ENCODE peak calls at places on chromosomes 1 and 21, in ten cellular contexts. One of them, this sample, is unnamed.

GRCh38 chr1:159177273-159177907 is 6.0 kb downstream of the CADM3 start:
- DNase-seq in fibroblast of lung: peak
- DNase-seq in brain microvascular endothelial cell: peak
- DNase-seq in mesothelial cell of epicardium: peak
- DNase-seq in GM23338: peak
- DNase-seq in CD8-positive, alpha-beta T cell: peak
- DNase-seq in A549: peak
- DNase-seq in body of pancreas: peak
- DNase-seq in cardiac fibroblast: peak
- DNase-seq in SK-N-SH: no peak
- DNase-seq in this sample: peak

GRCh38 chr1:59272507-59272906 is 24.4 kb upstream of the FGGY start:
- DNase-seq in fibroblast of lung: peak
- DNase-seq in brain microvascular endothelial cell: peak
- DNase-seq in mesothelial cell of epicardium: no peak
- DNase-seq in GM23338: no peak
- DNase-seq in CD8-positive, alpha-beta T cell: no peak
- DNase-seq in A549: no peak
- DNase-seq in body of pancreas: no peak
- DNase-seq in cardiac fibroblast: peak
- DNase-seq in SK-N-SH: no peak
- DNase-seq in this sample: no peak

GRCh38 chr1:101198842-101199636 is 37.8 kb upstream of the S1PR1 start:
- DNase-seq in fibroblast of lung: no peak
- DNase-seq in brain microvascular endothelial cell: no peak
- DNase-seq in mesothelial cell of epicardium: no peak
- DNase-seq in GM23338: no peak
- DNase-seq in CD8-positive, alpha-beta T cell: no peak
- DNase-seq in A549: no peak
- DNase-seq in body of pancreas: no peak
- DNase-seq in cardiac fibroblast: no peak
- DNase-seq in SK-N-SH: no peak
- DNase-seq in this sample: no peak

GRCh38 chr1:151639466-151639865 is 27.6 kb downstream of the SNX27 start:
- DNase-seq in fibroblast of lung: peak
- DNase-seq in brain microvascular endothelial cell: peak
- DNase-seq in mesothelial cell of epicardium: no peak
- DNase-seq in GM23338: no peak
- DNase-seq in CD8-positive, alpha-beta T cell: no peak
- DNase-seq in A549: peak
- DNase-seq in body of pancreas: no peak
- DNase-seq in cardiac fibroblast: peak
- DNase-seq in SK-N-SH: no peak
- DNase-seq in this sample: peak

GRCh38 chr1:217674330-217674729 is 43.2 kb downstream of the SPATA17 start:
- DNase-seq in fibroblast of lung: no peak
- DNase-seq in brain microvascular endothelial cell: no peak
- DNase-seq in mesothelial cell of epicardium: no peak
- DNase-seq in GM23338: peak
- DNase-seq in CD8-positive, alpha-beta T cell: no peak
- DNase-seq in A549: no peak
- DNase-seq in body of pancreas: no peak
- DNase-seq in cardiac fibroblast: no peak
- DNase-seq in SK-N-SH: no peak
- DNase-seq in this sample: no peak

GRCh38 chr1:240831191-240831631 is 219.3 kb upstream of the GREM2 start:
- DNase-seq in fibroblast of lung: peak
- DNase-seq in brain microvascular endothelial cell: peak
- DNase-seq in mesothelial cell of epicardium: no peak
- DNase-seq in GM23338: no peak
- DNase-seq in CD8-positive, alpha-beta T cell: no peak
- DNase-seq in A549: no peak
- DNase-seq in body of pancreas: no peak
- DNase-seq in cardiac fibroblast: peak
- DNase-seq in SK-N-SH: no peak
- DNase-seq in this sample: no peak

GRCh38 chr1:240927815-240928214 is 315.9 kb upstream of the GREM2 start:
- DNase-seq in fibroblast of lung: no peak
- DNase-seq in brain microvascular endothelial cell: no peak
- DNase-seq in mesothelial cell of epicardium: no peak
- DNase-seq in GM23338: no peak
- DNase-seq in CD8-positive, alpha-beta T cell: no peak
- DNase-seq in A549: peak
- DNase-seq in body of pancreas: no peak
- DNase-seq in cardiac fibroblast: no peak
- DNase-seq in SK-N-SH: no peak
- DNase-seq in this sample: peak

GRCh38 chr1:157993179-157994080 is at the start of gene KIRREL1:
- DNase-seq in fibroblast of lung: peak
- DNase-seq in brain microvascular endothelial cell: peak
- DNase-seq in mesothelial cell of epicardium: no peak
- DNase-seq in GM23338: peak
- DNase-seq in CD8-positive, alpha-beta T cell: no peak
- DNase-seq in A549: peak
- DNase-seq in body of pancreas: peak
- DNase-seq in cardiac fibroblast: peak
- DNase-seq in SK-N-SH: peak
- DNase-seq in this sample: peak

GRCh38 chr1:63772876-63773275 is 941 bp upstream of the ROR1 start:
- DNase-seq in fibroblast of lung: no peak
- DNase-seq in brain microvascular endothelial cell: no peak
- DNase-seq in mesothelial cell of epicardium: no peak
- DNase-seq in GM23338: peak
- DNase-seq in CD8-positive, alpha-beta T cell: no peak
- DNase-seq in A549: no peak
- DNase-seq in body of pancreas: no peak
- DNase-seq in cardiac fibroblast: no peak
- DNase-seq in SK-N-SH: no peak
- DNase-seq in this sample: no peak

GRCh38 chr1:26109229-26110164 is 2.1 kb upstream of the PDIK1L start:
- DNase-seq in fibroblast of lung: no peak
- DNase-seq in brain microvascular endothelial cell: no peak
- DNase-seq in mesothelial cell of epicardium: no peak
- DNase-seq in GM23338: no peak
- DNase-seq in CD8-positive, alpha-beta T cell: no peak
- DNase-seq in A549: no peak
- DNase-seq in body of pancreas: no peak
- DNase-seq in cardiac fibroblast: no peak
- DNase-seq in SK-N-SH: no peak
- DNase-seq in this sample: no peak

GRCh38 chr1:59375321-59376220 is 78.7 kb downstream of the FGGY start:
- DNase-seq in fibroblast of lung: peak
- DNase-seq in brain microvascular endothelial cell: peak
- DNase-seq in mesothelial cell of epicardium: no peak
- DNase-seq in GM23338: no peak
- DNase-seq in CD8-positive, alpha-beta T cell: no peak
- DNase-seq in A549: peak
- DNase-seq in body of pancreas: no peak
- DNase-seq in cardiac fibroblast: peak
- DNase-seq in SK-N-SH: no peak
- DNase-seq in this sample: no peak

GRCh38 chr1:24903955-24904730 is 25.9 kb downstream of the RUNX3 start:
- DNase-seq in fibroblast of lung: no peak
- DNase-seq in brain microvascular endothelial cell: no peak
- DNase-seq in mesothelial cell of epicardium: peak
- DNase-seq in GM23338: no peak
- DNase-seq in CD8-positive, alpha-beta T cell: peak
- DNase-seq in A549: no peak
- DNase-seq in body of pancreas: no peak
- DNase-seq in cardiac fibroblast: no peak
- DNase-seq in SK-N-SH: no peak
- DNase-seq in this sample: no peak

GRCh38 chr1:68308034-68308433 is 75.7 kb upstream of the WLS start:
- DNase-seq in fibroblast of lung: no peak
- DNase-seq in brain microvascular endothelial cell: no peak
- DNase-seq in mesothelial cell of epicardium: no peak
- DNase-seq in GM23338: no peak
- DNase-seq in CD8-positive, alpha-beta T cell: no peak
- DNase-seq in A549: no peak
- DNase-seq in body of pancreas: peak
- DNase-seq in cardiac fibroblast: no peak
- DNase-seq in SK-N-SH: no peak
- DNase-seq in this sample: no peak

GRCh38 chr1:242651817-242652216 is 127.3 kb upstream of the PLD5 start:
- DNase-seq in fibroblast of lung: no peak
- DNase-seq in brain microvascular endothelial cell: no peak
- DNase-seq in mesothelial cell of epicardium: no peak
- DNase-seq in GM23338: peak
- DNase-seq in CD8-positive, alpha-beta T cell: no peak
- DNase-seq in A549: peak
- DNase-seq in body of pancreas: no peak
- DNase-seq in cardiac fibroblast: no peak
- DNase-seq in SK-N-SH: no peak
- DNase-seq in this sample: peak

GRCh38 chr21:37904879-37905278 is 11.4 kb downstream of the KCNJ6 start:
- DNase-seq in fibroblast of lung: no peak
- DNase-seq in brain microvascular endothelial cell: no peak
- DNase-seq in mesothelial cell of epicardium: no peak
- DNase-seq in GM23338: no peak
- DNase-seq in CD8-positive, alpha-beta T cell: no peak
- DNase-seq in A549: no peak
- DNase-seq in body of pancreas: no peak
- DNase-seq in cardiac fibroblast: no peak
- DNase-seq in SK-N-SH: no peak
- DNase-seq in this sample: no peak

DNA sequence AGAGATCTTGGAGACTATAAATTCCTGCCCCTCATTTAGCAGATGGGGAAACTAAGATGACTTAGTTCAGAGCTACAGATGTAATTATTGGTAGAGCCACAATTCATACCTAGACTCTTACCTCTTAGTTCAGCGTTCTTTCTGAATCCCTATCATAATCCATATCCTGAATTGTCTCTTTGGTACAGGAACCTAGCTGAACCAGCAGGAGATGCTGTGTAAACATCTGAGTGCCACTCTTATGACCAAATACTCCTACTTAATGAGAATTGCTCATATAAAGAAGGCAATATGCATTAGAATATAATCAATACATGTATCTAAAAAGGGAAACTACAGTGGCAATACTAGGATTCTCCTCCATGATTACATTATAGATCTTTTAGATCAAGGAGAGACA is 459.0 kb downstream of the SIPA1L2 start:
- DNase-seq in fibroblast of lung: no peak
- DNase-seq in brain microvascular endothelial cell: no peak
- DNase-seq in mesothelial cell of epicardium: no peak
- DNase-seq in GM23338: no peak
- DNase-seq in CD8-positive, alpha-beta T cell: no peak
- DNase-seq in A549: no peak
- DNase-seq in body of pancreas: no peak
- DNase-seq in cardiac fibroblast: no peak
- DNase-seq in SK-N-SH: no peak
- DNase-seq in this sample: no peak
- TF ChIP-seq CTCF in fibroblast of lung: no peak
- TF ChIP-seq CTCF in brain microvascular endothelial cell: peak
- TF ChIP-seq CTCF in mesothelial cell of epicardium: no peak
- TF ChIP-seq CTCF in GM23338: no peak
- TF ChIP-seq CTCF in CD8-positive, alpha-beta T cell: no peak
- TF ChIP-seq CTCF in A549: no peak
- TF ChIP-seq CTCF in body of pancreas: no peak
- TF ChIP-seq CTCF in cardiac fibroblast: no peak
- TF ChIP-seq CTCF in SK-N-SH: no peak
- TF ChIP-seq CTCF in this sample: no peak

DNA sequence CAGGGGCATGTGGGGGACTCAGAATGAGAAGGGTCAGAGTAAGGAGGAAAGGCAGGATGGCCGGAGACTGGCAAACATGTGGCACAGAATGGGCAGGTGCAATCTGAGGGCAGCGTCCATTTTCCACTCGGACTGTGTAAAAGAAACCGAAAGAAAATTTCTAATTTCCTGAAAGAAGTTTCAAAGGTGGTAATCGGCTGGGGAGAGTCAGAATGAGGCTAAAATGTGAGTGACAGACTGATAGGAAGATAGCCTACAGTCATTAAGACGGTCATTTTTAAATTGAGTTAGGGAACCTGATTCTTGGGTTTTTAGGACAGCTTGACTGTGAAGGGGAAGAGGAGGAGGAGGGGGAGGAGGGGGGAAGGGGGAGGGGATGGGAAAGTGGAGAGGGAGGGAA is 23.6 kb downstream of the COA6 start:
- DNase-seq in fibroblast of lung: no peak
- DNase-seq in brain microvascular endothelial cell: no peak
- DNase-seq in mesothelial cell of epicardium: no peak
- DNase-seq in GM23338: no peak
- DNase-seq in CD8-positive, alpha-beta T cell: no peak
- DNase-seq in A549: no peak
- DNase-seq in body of pancreas: no peak
- DNase-seq in cardiac fibroblast: no peak
- DNase-seq in SK-N-SH: no peak
- DNase-seq in this sample: no peak
- TF ChIP-seq CTCF in fibroblast of lung: no peak
- TF ChIP-seq CTCF in brain microvascular endothelial cell: no peak
- TF ChIP-seq CTCF in mesothelial cell of epicardium: no peak
- TF ChIP-seq CTCF in GM23338: no peak
- TF ChIP-seq CTCF in CD8-positive, alpha-beta T cell: no peak
- TF ChIP-seq CTCF in A549: no peak
- TF ChIP-seq CTCF in body of pancreas: no peak
- TF ChIP-seq CTCF in cardiac fibroblast: no peak
- TF ChIP-seq CTCF in SK-N-SH: no peak
- TF ChIP-seq CTCF in this sample: no peak

GRCh38 chr1:107515702-107516101 is 374.9 kb downstream of the NTNG1 start:
- DNase-seq in fibroblast of lung: no peak
- DNase-seq in brain microvascular endothelial cell: no peak
- DNase-seq in mesothelial cell of epicardium: no peak
- DNase-seq in GM23338: no peak
- DNase-seq in CD8-positive, alpha-beta T cell: no peak
- DNase-seq in A549: no peak
- DNase-seq in body of pancreas: no peak
- DNase-seq in cardiac fibroblast: no peak
- DNase-seq in SK-N-SH: no peak
- DNase-seq in this sample: no peak

GRCh38 chr1:107510347-107510746 is 369.5 kb downstream of the NTNG1 start:
- DNase-seq in fibroblast of lung: no peak
- DNase-seq in brain microvascular endothelial cell: no peak
- DNase-seq in mesothelial cell of epicardium: no peak
- DNase-seq in GM23338: no peak
- DNase-seq in CD8-positive, alpha-beta T cell: no peak
- DNase-seq in A549: no peak
- DNase-seq in body of pancreas: no peak
- DNase-seq in cardiac fibroblast: no peak
- DNase-seq in SK-N-SH: no peak
- DNase-seq in this sample: no peak

GRCh38 chr1:107514841-107515240 is 374.0 kb downstream of the NTNG1 start:
- DNase-seq in fibroblast of lung: no peak
- DNase-seq in brain microvascular endothelial cell: no peak
- DNase-seq in mesothelial cell of epicardium: no peak
- DNase-seq in GM23338: no peak
- DNase-seq in CD8-positive, alpha-beta T cell: no peak
- DNase-seq in A549: no peak
- DNase-seq in body of pancreas: no peak
- DNase-seq in cardiac fibroblast: no peak
- DNase-seq in SK-N-SH: no peak
- DNase-seq in this sample: no peak

GRCh38 chr1:107512836-107513235 is 372.0 kb downstream of the NTNG1 start:
- DNase-seq in fibroblast of lung: no peak
- DNase-seq in brain microvascular endothelial cell: no peak
- DNase-seq in mesothelial cell of epicardium: no peak
- DNase-seq in GM23338: no peak
- DNase-seq in CD8-positive, alpha-beta T cell: no peak
- DNase-seq in A549: no peak
- DNase-seq in body of pancreas: no peak
- DNase-seq in cardiac fibroblast: no peak
- DNase-seq in SK-N-SH: no peak
- DNase-seq in this sample: no peak
- TF ChIP-seq CTCF in fibroblast of lung: no peak
- TF ChIP-seq CTCF in brain microvascular endothelial cell: no peak
- TF ChIP-seq CTCF in mesothelial cell of epicardium: no peak
- TF ChIP-seq CTCF in GM23338: no peak
- TF ChIP-seq CTCF in CD8-positive, alpha-beta T cell: no peak
- TF ChIP-seq CTCF in A549: no peak
- TF ChIP-seq CTCF in body of pancreas: no peak
- TF ChIP-seq CTCF in cardiac fibroblast: no peak
- TF ChIP-seq CTCF in SK-N-SH: no peak
- TF ChIP-seq CTCF in this sample: no peak

GRCh38 chr21:43211085-43212071 is 42.6 kb downstream of the CRYAA start:
- DNase-seq in fibroblast of lung: no peak
- DNase-seq in brain microvascular endothelial cell: no peak
- DNase-seq in mesothelial cell of epicardium: peak
- DNase-seq in GM23338: peak
- DNase-seq in CD8-positive, alpha-beta T cell: peak
- DNase-seq in A549: no peak
- DNase-seq in body of pancreas: peak
- DNase-seq in cardiac fibroblast: no peak
- DNase-seq in SK-N-SH: peak
- DNase-seq in this sample: peak
- TF ChIP-seq CTCF in fibroblast of lung: no peak
- TF ChIP-seq CTCF in brain microvascular endothelial cell: peak
- TF ChIP-seq CTCF in mesothelial cell of epicardium: no peak
- TF ChIP-seq CTCF in GM23338: peak
- TF ChIP-seq CTCF in CD8-positive, alpha-beta T cell: no peak
- TF ChIP-seq CTCF in A549: no peak
- TF ChIP-seq CTCF in body of pancreas: peak
- TF ChIP-seq CTCF in cardiac fibroblast: peak
- TF ChIP-seq CTCF in SK-N-SH: peak
- TF ChIP-seq CTCF in this sample: no peak